ENCODE peak calls at places on chromosomes 16 and 17, in seven cellular contexts. One of them, this sample, is unnamed. For H3K27me3, the result is how much of the 10 kb centered on the place peaks cover.

GRCh38 chr17:56681561-56682266 is 88.2 kb downstream of the NOG start:
- DNase-seq in CD8-positive, alpha-beta memory T cell: no peak
- DNase-seq in A673: no peak
- DNase-seq in ovary: no peak
- DNase-seq in suprapubic skin: no peak
- DNase-seq in brain microvascular endothelial cell: peak
- DNase-seq in neuronal stem cell: no peak
- DNase-seq in this sample: no peak

GRCh38 chr16:27267037-27267677 is 1.4 kb downstream of the NSMCE1 start:
- DNase-seq in CD8-positive, alpha-beta memory T cell: no peak
- DNase-seq in A673: no peak
- DNase-seq in neuronal stem cell: no peak
- DNase-seq in suprapubic skin: no peak
- DNase-seq in brain microvascular endothelial cell: no peak
- DNase-seq in ovary: no peak
- DNase-seq in this sample: no peak

GRCh38 chr17:79019631-79020584 is 4.1 kb upstream of the C1QTNF1 start:
- DNase-seq in CD8-positive, alpha-beta memory T cell: peak
- DNase-seq in neuronal stem cell: peak
- DNase-seq in A673: peak
- DNase-seq in ovary: peak
- DNase-seq in suprapubic skin: peak
- DNase-seq in brain microvascular endothelial cell: peak
- DNase-seq in this sample: peak

GRCh38 chr17:66354981-66355380 is 52.6 kb downstream of the PRKCA start:
- DNase-seq in ovary: no peak
- DNase-seq in brain microvascular endothelial cell: no peak
- DNase-seq in CD8-positive, alpha-beta memory T cell: no peak
- DNase-seq in A673: peak
- DNase-seq in suprapubic skin: no peak
- DNase-seq in neuronal stem cell: no peak
- DNase-seq in this sample: peak

GRCh38 chr16:56848955-56849689 is 15.9 kb upstream of the SLC12A3 start:
- DNase-seq in A673: peak
- DNase-seq in neuronal stem cell: no peak
- DNase-seq in suprapubic skin: no peak
- DNase-seq in brain microvascular endothelial cell: peak
- DNase-seq in CD8-positive, alpha-beta memory T cell: no peak
- DNase-seq in ovary: no peak
- DNase-seq in this sample: no peak

GRCh38 chr17:57924677-57925076 is 30.5 kb downstream of the CUEDC1 start:
- DNase-seq in CD8-positive, alpha-beta memory T cell: no peak
- DNase-seq in suprapubic skin: no peak
- DNase-seq in neuronal stem cell: no peak
- DNase-seq in ovary: no peak
- DNase-seq in brain microvascular endothelial cell: no peak
- DNase-seq in A673: peak
- DNase-seq in this sample: no peak

GRCh38 chr16:57903656-57904055 is 67.3 kb downstream of the CNGB1 start:
- DNase-seq in CD8-positive, alpha-beta memory T cell: no peak
- DNase-seq in suprapubic skin: no peak
- DNase-seq in ovary: no peak
- DNase-seq in A673: no peak
- DNase-seq in brain microvascular endothelial cell: no peak
- DNase-seq in neuronal stem cell: no peak
- DNase-seq in this sample: no peak

GRCh38 chr16:86798247-86799041 is 220.1 kb downstream of the FOXL1 start:
- DNase-seq in suprapubic skin: no peak
- DNase-seq in A673: no peak
- DNase-seq in ovary: no peak
- DNase-seq in brain microvascular endothelial cell: no peak
- DNase-seq in CD8-positive, alpha-beta memory T cell: no peak
- DNase-seq in neuronal stem cell: no peak
- DNase-seq in this sample: no peak

GRCh38 chr17:78797213-78797612 is 15.1 kb upstream of the CYTH1 start:
- DNase-seq in A673: no peak
- DNase-seq in neuronal stem cell: no peak
- DNase-seq in suprapubic skin: no peak
- DNase-seq in CD8-positive, alpha-beta memory T cell: no peak
- DNase-seq in ovary: no peak
- DNase-seq in brain microvascular endothelial cell: no peak
- DNase-seq in this sample: no peak

GRCh38 chr16:71360378-71360777 is 1.9 kb downstream of the CALB2 start:
- DNase-seq in CD8-positive, alpha-beta memory T cell: no peak
- DNase-seq in ovary: no peak
- DNase-seq in suprapubic skin: no peak
- DNase-seq in neuronal stem cell: no peak
- DNase-seq in A673: no peak
- DNase-seq in brain microvascular endothelial cell: peak
- DNase-seq in this sample: no peak

GRCh38 chr16:89765292-89765810 is 44.0 kb downstream of the ZNF276 start:
- DNase-seq in A673: no peak
- DNase-seq in neuronal stem cell: no peak
- DNase-seq in suprapubic skin: no peak
- DNase-seq in ovary: no peak
- DNase-seq in CD8-positive, alpha-beta memory T cell: no peak
- DNase-seq in brain microvascular endothelial cell: no peak
- DNase-seq in this sample: no peak
- H3K27ac ChIP-seq in A673: no peak
- H3K27ac ChIP-seq in neuronal stem cell: no peak
- H3K27ac ChIP-seq in suprapubic skin: no peak
- H3K27ac ChIP-seq in ovary: no peak
- H3K27ac ChIP-seq in CD8-positive, alpha-beta memory T cell: peak
- H3K27ac ChIP-seq in brain microvascular endothelial cell: no peak
- H3K27ac ChIP-seq in this sample: no peak

DNA sequence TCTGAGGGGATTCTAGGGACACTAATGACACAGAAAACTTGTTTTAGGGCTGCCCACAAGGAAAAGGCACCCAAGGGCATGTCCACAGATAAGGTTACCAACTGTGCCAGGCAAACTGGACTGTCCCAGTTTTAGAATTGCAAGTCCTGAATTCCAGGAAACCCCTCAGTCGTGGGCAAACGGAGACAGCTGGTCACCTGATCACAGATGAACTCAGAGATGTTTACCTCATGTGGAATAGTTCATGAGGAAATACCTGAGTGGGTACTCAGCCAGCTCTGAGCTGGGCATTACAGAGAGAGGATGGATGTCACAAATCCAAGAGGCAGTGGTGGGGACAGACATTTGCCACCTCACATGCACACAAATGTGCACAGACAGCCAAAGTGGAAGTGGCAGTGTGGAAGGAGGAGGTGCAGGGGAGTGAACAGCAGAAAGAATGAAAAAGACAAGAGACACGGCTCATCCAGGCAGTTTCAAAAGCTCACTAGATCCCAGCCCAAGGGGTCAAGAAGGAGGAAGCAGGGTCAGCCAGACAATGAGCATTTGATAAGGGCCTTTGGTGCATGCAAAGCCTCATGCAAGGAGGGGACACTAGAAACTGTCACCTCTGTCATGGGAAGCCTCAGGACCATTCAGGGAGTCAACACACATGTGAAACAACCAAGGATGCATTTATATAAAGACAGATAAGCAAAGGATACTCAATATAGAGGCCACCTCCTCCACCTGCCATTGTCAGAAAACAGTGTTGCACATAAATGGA is 24.8 kb downstream of the TTLL6 start:
- DNase-seq in ovary: no peak
- DNase-seq in suprapubic skin: no peak
- DNase-seq in neuronal stem cell: no peak
- DNase-seq in brain microvascular endothelial cell: no peak
- DNase-seq in A673: no peak
- DNase-seq in CD8-positive, alpha-beta memory T cell: no peak
- DNase-seq in this sample: no peak
- H3K27me3 ChIP-seq in ovary: under half
- H3K27me3 ChIP-seq in suprapubic skin: under half
- H3K27me3 ChIP-seq in neuronal stem cell: half or more
- H3K27me3 ChIP-seq in brain microvascular endothelial cell: under half
- H3K27me3 ChIP-seq in A673: under half
- H3K27me3 ChIP-seq in CD8-positive, alpha-beta memory T cell: under half
- H3K27me3 ChIP-seq in this sample: half or more

DNA sequence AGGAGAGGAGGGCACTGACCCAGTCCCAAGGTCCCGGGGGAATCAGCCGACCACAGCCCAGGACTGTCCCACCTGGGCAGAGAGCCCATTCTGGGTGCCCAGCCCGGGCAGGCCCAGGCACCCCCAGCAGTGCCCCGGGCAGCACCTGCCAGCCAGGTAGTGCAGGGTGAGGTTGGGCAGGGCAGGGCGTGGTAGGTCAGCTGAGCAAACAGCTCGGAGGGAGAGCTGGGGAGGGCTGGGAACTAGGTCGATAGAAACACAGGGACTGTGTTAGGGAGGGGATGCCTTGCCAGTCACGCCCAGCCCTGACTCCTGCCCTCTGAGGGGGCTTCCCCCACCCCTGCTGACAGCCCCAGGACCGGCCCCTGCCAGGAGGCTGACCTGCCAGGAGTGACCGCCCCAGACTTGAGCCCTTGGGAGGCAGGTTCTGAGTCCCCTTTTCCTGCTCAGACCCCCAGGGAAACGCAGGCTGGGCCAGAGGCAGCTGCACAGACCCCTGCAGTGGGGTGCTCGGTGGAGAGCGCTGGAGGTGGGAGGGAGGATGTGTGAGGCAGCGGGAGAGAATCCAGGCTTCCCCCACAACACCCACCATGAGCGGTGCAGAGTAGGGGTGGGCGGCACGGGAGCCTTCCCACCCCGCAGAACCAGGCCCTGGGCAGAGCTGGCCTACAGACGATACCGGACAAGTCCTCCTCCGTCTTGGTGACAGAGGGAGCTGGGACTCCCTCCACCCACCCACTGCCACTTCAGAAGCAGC is 4.7 kb downstream of the HS3ST6 start:
- DNase-seq in brain microvascular endothelial cell: no peak
- DNase-seq in ovary: no peak
- DNase-seq in neuronal stem cell: no peak
- DNase-seq in CD8-positive, alpha-beta memory T cell: no peak
- DNase-seq in A673: no peak
- DNase-seq in suprapubic skin: no peak
- DNase-seq in this sample: no peak
- H3K27ac ChIP-seq in brain microvascular endothelial cell: no peak
- H3K27ac ChIP-seq in ovary: no peak
- H3K27ac ChIP-seq in neuronal stem cell: no peak
- H3K27ac ChIP-seq in CD8-positive, alpha-beta memory T cell: no peak
- H3K27ac ChIP-seq in A673: no peak
- H3K27ac ChIP-seq in suprapubic skin: peak
- H3K27ac ChIP-seq in this sample: no peak

DNA sequence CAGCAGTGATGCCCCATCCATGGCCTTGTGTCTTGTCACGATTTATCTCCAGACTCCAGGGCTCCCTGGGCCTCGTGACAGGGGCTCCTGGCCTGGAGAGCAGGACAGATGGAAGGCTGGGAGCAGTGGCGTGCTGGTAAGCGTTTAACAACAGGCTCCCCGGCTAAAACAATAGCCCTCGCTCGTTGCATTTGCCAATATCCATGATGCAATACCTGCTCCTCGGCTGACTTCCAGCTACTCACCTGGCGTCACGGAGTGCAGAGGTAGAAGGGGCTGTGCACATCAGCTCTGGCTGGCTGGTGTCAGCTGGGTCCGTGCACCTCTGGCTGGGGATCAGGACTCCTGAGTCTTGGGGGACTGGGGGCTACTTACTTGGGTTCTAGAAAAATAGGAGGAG is 1.5 kb upstream of the BICDL2 start:
- DNase-seq in neuronal stem cell: no peak
- DNase-seq in ovary: no peak
- DNase-seq in CD8-positive, alpha-beta memory T cell: no peak
- DNase-seq in brain microvascular endothelial cell: no peak
- DNase-seq in A673: no peak
- DNase-seq in suprapubic skin: no peak
- DNase-seq in this sample: no peak
- H3K27me3 ChIP-seq in neuronal stem cell: half or more
- H3K27me3 ChIP-seq in ovary: under half
- H3K27me3 ChIP-seq in CD8-positive, alpha-beta memory T cell: half or more
- H3K27me3 ChIP-seq in brain microvascular endothelial cell: half or more
- H3K27me3 ChIP-seq in A673: half or more
- H3K27me3 ChIP-seq in suprapubic skin: half or more
- H3K27me3 ChIP-seq in this sample: half or more

DNA sequence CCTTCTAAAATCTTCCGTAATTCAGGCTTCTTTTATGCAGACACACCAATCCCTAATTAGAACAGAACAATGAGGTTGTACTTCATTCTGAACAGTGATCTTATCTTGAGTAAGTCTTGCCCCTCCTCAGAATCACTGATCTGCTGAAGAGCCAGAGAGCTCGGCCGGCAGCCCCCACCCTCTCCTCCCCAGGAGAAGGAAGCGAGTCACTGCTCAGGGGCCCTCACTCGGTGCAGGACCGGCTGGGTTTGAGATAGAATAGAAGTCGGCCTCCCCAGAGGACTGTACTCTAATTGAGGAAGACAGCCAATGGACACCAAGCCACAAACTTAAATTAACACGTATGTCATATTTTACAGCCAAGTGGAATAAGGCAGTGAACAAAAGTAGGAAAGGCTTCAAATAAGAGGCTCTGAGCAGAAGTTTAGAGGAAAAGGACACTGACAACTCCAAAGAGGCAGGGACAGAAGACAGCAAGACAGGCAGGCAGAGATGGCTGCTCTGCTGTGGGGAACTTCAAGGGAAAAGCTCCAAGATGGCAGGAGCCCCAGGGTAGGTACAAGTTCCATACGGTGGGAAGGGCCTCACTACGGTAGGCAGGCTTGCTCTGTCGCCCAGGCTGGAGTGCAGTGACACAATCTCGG is 18.6 kb downstream of the CREBBP start:
- DNase-seq in suprapubic skin: no peak
- DNase-seq in ovary: no peak
- DNase-seq in CD8-positive, alpha-beta memory T cell: no peak
- DNase-seq in brain microvascular endothelial cell: no peak
- DNase-seq in A673: peak
- DNase-seq in neuronal stem cell: no peak
- DNase-seq in this sample: no peak
- H3K27ac ChIP-seq in suprapubic skin: no peak
- H3K27ac ChIP-seq in ovary: no peak
- H3K27ac ChIP-seq in CD8-positive, alpha-beta memory T cell: no peak
- H3K27ac ChIP-seq in brain microvascular endothelial cell: no peak
- H3K27ac ChIP-seq in A673: peak
- H3K27ac ChIP-seq in neuronal stem cell: no peak
- H3K27ac ChIP-seq in this sample: no peak

This sample was measured in WERI-Rb-1.